ENCODE peak calls at places on chromosomes 16 and 17, in seven cellular contexts. One of them, this sample, is unnamed.
A peak's percentile ranks its signal among the peaks of the same experiment; 100 is the strongest.

GRCh38 chr17:40022961-40023541 is 7.8 kb downstream of the CSF3 start:
- DNase-seq in CD8-positive, alpha-beta T cell: no peak
- DNase-seq in tibial nerve: no peak
- DNase-seq in stomach: peak; percentile 61
- DNase-seq in tibial artery: no peak
- DNase-seq in upper lobe of left lung: peak; percentile 57
- DNase-seq in dorsolateral prefrontal cortex: no peak
- DNase-seq in this sample: no peak

GRCh38 chr16:5005916-5006315 is 27.8 kb downstream of the NAGPA start:
- DNase-seq in CD8-positive, alpha-beta T cell: no peak
- DNase-seq in stomach: no peak
- DNase-seq in upper lobe of left lung: no peak
- DNase-seq in tibial artery: no peak
- DNase-seq in tibial nerve: no peak
- DNase-seq in dorsolateral prefrontal cortex: no peak
- DNase-seq in this sample: no peak

GRCh38 chr17:49753959-49754391 is 10.0 kb downstream of the FAM117A start:
- DNase-seq in tibial artery: peak; percentile 47
- DNase-seq in tibial nerve: no peak
- DNase-seq in dorsolateral prefrontal cortex: no peak
- DNase-seq in upper lobe of left lung: no peak
- DNase-seq in stomach: no peak
- DNase-seq in CD8-positive, alpha-beta T cell: no peak
- DNase-seq in this sample: no peak

GRCh38 chr17:49290690-49291326 is 60.2 kb upstream of the PHOSPHO1 start:
- DNase-seq in tibial artery: no peak
- DNase-seq in tibial nerve: no peak
- DNase-seq in dorsolateral prefrontal cortex: no peak
- DNase-seq in upper lobe of left lung: no peak
- DNase-seq in CD8-positive, alpha-beta T cell: no peak
- DNase-seq in stomach: no peak
- DNase-seq in this sample: no peak

GRCh38 chr17:69573396-69573795 is 158.9 kb downstream of the MAP2K6 start:
- DNase-seq in dorsolateral prefrontal cortex: no peak
- DNase-seq in tibial artery: no peak
- DNase-seq in tibial nerve: no peak
- DNase-seq in CD8-positive, alpha-beta T cell: no peak
- DNase-seq in stomach: no peak
- DNase-seq in upper lobe of left lung: no peak
- DNase-seq in this sample: no peak

GRCh38 chr16:1961651-1962067 is 2.3 kb downstream of the NDUFB10 start:
- DNase-seq in dorsolateral prefrontal cortex: no peak
- DNase-seq in CD8-positive, alpha-beta T cell: no peak
- DNase-seq in tibial artery: no peak
- DNase-seq in tibial nerve: no peak
- DNase-seq in upper lobe of left lung: no peak
- DNase-seq in stomach: no peak
- DNase-seq in this sample: no peak

GRCh38 chr16:714558-715447 is at the start of gene METRN:
- DNase-seq in dorsolateral prefrontal cortex: peak; percentile 89
- DNase-seq in stomach: peak; percentile 94
- DNase-seq in upper lobe of left lung: peak; percentile 99
- DNase-seq in tibial artery: peak; percentile 90
- DNase-seq in tibial nerve: peak; percentile 90
- DNase-seq in CD8-positive, alpha-beta T cell: peak; percentile 89
- DNase-seq in this sample: peak; percentile 57

GRCh38 chr17:76260669-76261068 is 4.5 kb upstream of the UBALD2 start:
- DNase-seq in tibial artery: no peak
- DNase-seq in upper lobe of left lung: no peak
- DNase-seq in dorsolateral prefrontal cortex: no peak
- DNase-seq in stomach: no peak
- DNase-seq in tibial nerve: no peak
- DNase-seq in CD8-positive, alpha-beta T cell: no peak
- DNase-seq in this sample: no peak

GRCh38 chr17:17824780-17825614 is 11.8 kb downstream of the SREBF1 start:
- DNase-seq in dorsolateral prefrontal cortex: no peak
- DNase-seq in CD8-positive, alpha-beta T cell: no peak
- DNase-seq in tibial nerve: no peak
- DNase-seq in upper lobe of left lung: peak; percentile 57
- DNase-seq in stomach: no peak
- DNase-seq in tibial artery: peak; percentile 73
- DNase-seq in this sample: no peak

GRCh38 chr17:954431-955164 is 25.0 kb downstream of the NXN start:
- DNase-seq in upper lobe of left lung: no peak
- DNase-seq in dorsolateral prefrontal cortex: no peak
- DNase-seq in stomach: no peak
- DNase-seq in tibial nerve: no peak
- DNase-seq in tibial artery: no peak
- DNase-seq in CD8-positive, alpha-beta T cell: no peak
- DNase-seq in this sample: no peak

GRCh38 chr17:9470171-9470570 is 105.4 kb downstream of the STX8 start:
- DNase-seq in tibial artery: no peak
- DNase-seq in CD8-positive, alpha-beta T cell: no peak
- DNase-seq in dorsolateral prefrontal cortex: no peak
- DNase-seq in upper lobe of left lung: no peak
- DNase-seq in tibial nerve: no peak
- DNase-seq in stomach: no peak
- DNase-seq in this sample: no peak

GRCh38 chr17:81365601-81366585 is 29.4 kb upstream of the BAHCC1 start:
- DNase-seq in stomach: peak; percentile 95
- DNase-seq in tibial nerve: no peak
- DNase-seq in tibial artery: peak; percentile 49
- DNase-seq in dorsolateral prefrontal cortex: no peak
- DNase-seq in upper lobe of left lung: peak; percentile 83
- DNase-seq in CD8-positive, alpha-beta T cell: no peak
- DNase-seq in this sample: no peak

GRCh38 chr17:12070561-12070960 is 49.9 kb downstream of the MAP2K4 start:
- DNase-seq in tibial artery: no peak
- DNase-seq in dorsolateral prefrontal cortex: no peak
- DNase-seq in stomach: no peak
- DNase-seq in upper lobe of left lung: no peak
- DNase-seq in CD8-positive, alpha-beta T cell: no peak
- DNase-seq in tibial nerve: no peak
- DNase-seq in this sample: no peak

GRCh38 chr17:44132275-44132821 is 8.9 kb upstream of the HDAC5 start:
- DNase-seq in CD8-positive, alpha-beta T cell: no peak
- DNase-seq in tibial nerve: no peak
- DNase-seq in dorsolateral prefrontal cortex: no peak
- DNase-seq in tibial artery: no peak
- DNase-seq in upper lobe of left lung: no peak
- DNase-seq in stomach: no peak
- DNase-seq in this sample: no peak

GRCh38 chr16:74726736-74727135 is 26.1 kb upstream of the MLKL start:
- DNase-seq in tibial nerve: no peak
- DNase-seq in CD8-positive, alpha-beta T cell: no peak
- DNase-seq in dorsolateral prefrontal cortex: no peak
- DNase-seq in stomach: no peak
- DNase-seq in upper lobe of left lung: no peak
- DNase-seq in tibial artery: no peak
- DNase-seq in this sample: no peak

GRCh38 chr17:3536736-3537135 is 20.9 kb downstream of the TRPV3 start:
- DNase-seq in stomach: no peak
- DNase-seq in upper lobe of left lung: no peak
- DNase-seq in dorsolateral prefrontal cortex: no peak
- DNase-seq in CD8-positive, alpha-beta T cell: no peak
- DNase-seq in tibial artery: no peak
- DNase-seq in tibial nerve: no peak
- DNase-seq in this sample: no peak

GRCh38 chr16:82082543-82083244 is 47.6 kb downstream of the HSD17B2 start:
- DNase-seq in dorsolateral prefrontal cortex: no peak
- DNase-seq in tibial artery: no peak
- DNase-seq in stomach: no peak
- DNase-seq in upper lobe of left lung: no peak
- DNase-seq in CD8-positive, alpha-beta T cell: no peak
- DNase-seq in tibial nerve: no peak
- DNase-seq in this sample: no peak

GRCh38 chr16:83907111-83907510 is 8.2 kb downstream of the MLYCD start:
- DNase-seq in CD8-positive, alpha-beta T cell: no peak
- DNase-seq in upper lobe of left lung: no peak
- DNase-seq in stomach: no peak
- DNase-seq in dorsolateral prefrontal cortex: no peak
- DNase-seq in tibial artery: no peak
- DNase-seq in tibial nerve: no peak
- DNase-seq in this sample: no peak

GRCh38 chr16:72371307-72372081 is 199.5 kb upstream of the PMFBP1 start:
- DNase-seq in upper lobe of left lung: no peak
- DNase-seq in stomach: no peak
- DNase-seq in tibial artery: no peak
- DNase-seq in dorsolateral prefrontal cortex: no peak
- DNase-seq in tibial nerve: no peak
- DNase-seq in CD8-positive, alpha-beta T cell: no peak
- DNase-seq in this sample: no peak

GRCh38 chr16:84633622-84634021 is 14.7 kb upstream of the KLHL36 start:
- DNase-seq in tibial nerve: peak; percentile 77
- DNase-seq in upper lobe of left lung: no peak
- DNase-seq in stomach: peak; percentile 44
- DNase-seq in CD8-positive, alpha-beta T cell: no peak
- DNase-seq in dorsolateral prefrontal cortex: no peak
- DNase-seq in tibial artery: peak; percentile 92
- DNase-seq in this sample: no peak

DNA sequence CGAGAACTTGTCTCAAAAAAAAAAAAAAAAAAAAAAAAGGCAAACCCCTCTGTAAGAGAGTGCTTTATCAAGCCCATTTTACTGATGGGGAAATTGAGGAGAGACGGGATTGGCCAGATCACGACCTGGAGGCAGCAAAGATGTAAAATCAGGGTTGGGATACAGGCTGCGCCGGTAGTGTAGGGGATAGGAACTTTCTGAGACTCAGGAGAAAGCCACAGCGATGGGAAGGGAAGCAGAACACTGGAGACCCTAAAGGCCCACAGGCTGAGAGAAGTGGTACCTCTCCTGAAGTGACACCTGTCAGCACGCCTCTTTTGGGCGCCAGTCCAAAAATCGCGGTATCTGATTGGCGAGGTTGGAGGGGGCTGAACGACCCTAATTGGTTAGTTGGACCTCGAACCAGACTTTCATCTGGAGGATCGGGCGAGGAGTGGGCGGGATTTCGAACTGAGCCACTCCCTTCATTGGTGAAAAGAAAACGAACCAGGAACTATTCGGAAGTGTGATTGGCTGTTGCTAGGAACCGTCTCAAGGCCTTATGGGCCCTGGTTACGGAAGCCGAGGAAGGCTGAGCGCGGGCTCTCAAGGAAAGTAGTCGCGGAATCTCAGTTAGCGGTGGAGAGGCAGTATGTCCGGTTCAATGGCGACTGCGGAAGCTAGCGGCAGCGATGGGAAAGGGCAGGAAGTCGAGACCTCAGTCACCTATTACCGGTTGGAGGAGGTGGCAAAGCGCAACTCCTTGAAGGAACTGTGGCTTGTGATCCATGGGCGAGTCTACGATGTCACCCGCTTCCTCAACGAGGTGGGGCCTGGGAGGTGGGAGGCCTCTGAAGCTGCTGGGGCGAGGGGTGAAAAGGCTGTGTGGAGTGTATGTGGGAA is at the start of gene CYB5B:
- DNase-seq in upper lobe of left lung: peak; percentile 11
- DNase-seq in stomach: peak; percentile 94
- DNase-seq in tibial artery: peak; percentile 95
- DNase-seq in dorsolateral prefrontal cortex: peak; percentile 97
- DNase-seq in CD8-positive, alpha-beta T cell: peak; percentile 95
- DNase-seq in tibial nerve: peak; percentile 87
- DNase-seq in this sample: peak; percentile 80
- H3K27ac ChIP-seq in upper lobe of left lung: peak within 1 kb of the TSS; percentile 92
- H3K27ac ChIP-seq in stomach: peak within 1 kb of the TSS; percentile 78
- H3K27ac ChIP-seq in tibial artery: peak within 1 kb of the TSS; percentile 65
- H3K27ac ChIP-seq in dorsolateral prefrontal cortex: peak within 1 kb of the TSS; percentile 75
- H3K27ac ChIP-seq in CD8-positive, alpha-beta T cell: peak within 1 kb of the TSS; percentile 87
- H3K27ac ChIP-seq in tibial nerve: peak within 1 kb of the TSS; percentile 85
- H3K27ac ChIP-seq in this sample: peak within 1 kb of the TSS; percentile 50

GRCh38 chr16:77793417-77793816 is 5.1 kb downstream of the VAT1L start:
- DNase-seq in tibial nerve: no peak
- DNase-seq in dorsolateral prefrontal cortex: no peak
- DNase-seq in tibial artery: no peak
- DNase-seq in upper lobe of left lung: no peak
- DNase-seq in stomach: no peak
- DNase-seq in CD8-positive, alpha-beta T cell: no peak
- DNase-seq in this sample: no peak
- H3K27ac ChIP-seq in tibial nerve: no peak overlapping the region
- H3K27ac ChIP-seq in dorsolateral prefrontal cortex: no peak overlapping the region
- H3K27ac ChIP-seq in tibial artery: no peak overlapping the region
- H3K27ac ChIP-seq in upper lobe of left lung: no peak overlapping the region
- H3K27ac ChIP-seq in stomach: no peak overlapping the region
- H3K27ac ChIP-seq in CD8-positive, alpha-beta T cell: no peak overlapping the region
- H3K27ac ChIP-seq in this sample: no peak overlapping the region

DNA sequence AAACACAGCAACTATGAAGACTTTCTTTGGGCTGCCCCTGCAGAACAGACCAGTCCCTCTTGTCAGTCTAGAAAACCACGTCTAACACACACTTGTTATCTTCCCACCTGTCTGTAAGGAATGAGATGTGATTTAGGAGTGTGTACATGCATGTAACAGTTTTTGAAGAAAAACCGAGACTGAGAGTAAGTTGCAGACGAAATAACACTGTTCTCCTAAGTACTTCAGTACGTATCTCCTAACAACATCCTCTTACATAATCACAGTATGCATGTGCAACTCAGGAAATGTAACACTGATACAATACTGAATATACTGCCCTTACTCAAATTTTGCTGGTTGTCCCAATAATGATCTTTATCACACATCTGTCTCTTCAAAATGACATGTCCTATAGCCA is 25.8 kb downstream of the CREBBP start:
- DNase-seq in tibial artery: no peak
- DNase-seq in CD8-positive, alpha-beta T cell: no peak
- DNase-seq in dorsolateral prefrontal cortex: no peak
- DNase-seq in stomach: no peak
- DNase-seq in tibial nerve: no peak
- DNase-seq in upper lobe of left lung: no peak
- DNase-seq in this sample: no peak
- H3K27ac ChIP-seq in tibial artery: no peak overlapping the region
- H3K27ac ChIP-seq in CD8-positive, alpha-beta T cell: no peak overlapping the region
- H3K27ac ChIP-seq in dorsolateral prefrontal cortex: peak overlapping the region; percentile 52
- H3K27ac ChIP-seq in stomach: peak overlapping the region; percentile 67
- H3K27ac ChIP-seq in tibial nerve: no peak overlapping the region
- H3K27ac ChIP-seq in upper lobe of left lung: peak overlapping the region; percentile 27
- H3K27ac ChIP-seq in this sample: no peak overlapping the region

GRCh38 chr16:71338632-71339031 is 19.9 kb upstream of the CALB2 start:
- DNase-seq in tibial artery: no peak
- DNase-seq in upper lobe of left lung: no peak
- DNase-seq in tibial nerve: no peak
- DNase-seq in stomach: no peak
- DNase-seq in CD8-positive, alpha-beta T cell: no peak
- DNase-seq in dorsolateral prefrontal cortex: no peak
- DNase-seq in this sample: no peak

GRCh38 chr16:71337631-71338030 is 20.9 kb upstream of the CALB2 start:
- DNase-seq in upper lobe of left lung: no peak
- DNase-seq in tibial artery: no peak
- DNase-seq in dorsolateral prefrontal cortex: no peak
- DNase-seq in CD8-positive, alpha-beta T cell: no peak
- DNase-seq in stomach: no peak
- DNase-seq in tibial nerve: no peak
- DNase-seq in this sample: no peak

GRCh38 chr16:71340406-71340805 is 18.1 kb upstream of the CALB2 start:
- DNase-seq in CD8-positive, alpha-beta T cell: no peak
- DNase-seq in stomach: no peak
- DNase-seq in tibial artery: no peak
- DNase-seq in dorsolateral prefrontal cortex: no peak
- DNase-seq in tibial nerve: no peak
- DNase-seq in upper lobe of left lung: no peak
- DNase-seq in this sample: no peak

GRCh38 chr16:71338193-71338592 is 20.3 kb upstream of the CALB2 start:
- DNase-seq in upper lobe of left lung: no peak
- DNase-seq in tibial artery: no peak
- DNase-seq in dorsolateral prefrontal cortex: no peak
- DNase-seq in stomach: no peak
- DNase-seq in CD8-positive, alpha-beta T cell: no peak
- DNase-seq in tibial nerve: no peak
- DNase-seq in this sample: no peak

GRCh38 chr16:71339481-71340171 is 18.9 kb upstream of the CALB2 start:
- DNase-seq in upper lobe of left lung: no peak
- DNase-seq in stomach: no peak
- DNase-seq in tibial nerve: no peak
- DNase-seq in tibial artery: no peak
- DNase-seq in CD8-positive, alpha-beta T cell: no peak
- DNase-seq in dorsolateral prefrontal cortex: no peak
- DNase-seq in this sample: no peak
- H3K27ac ChIP-seq in upper lobe of left lung: no peak overlapping the region
- H3K27ac ChIP-seq in stomach: no peak overlapping the region
- H3K27ac ChIP-seq in tibial nerve: no peak overlapping the region
- H3K27ac ChIP-seq in tibial artery: no peak overlapping the region
- H3K27ac ChIP-seq in CD8-positive, alpha-beta T cell: no peak overlapping the region
- H3K27ac ChIP-seq in dorsolateral prefrontal cortex: no peak overlapping the region
- H3K27ac ChIP-seq in this sample: no peak overlapping the region

This sample was measured in thoracic aorta.